ENCODE peak calls at places on chromosomes 13 and 19, in nine cellular contexts. I is ovary, R is SK-N-SH, Y is esophagus muscularis mucosa, A is transverse colon, B is tibial nerve, C is sigmoid colon, G is suprapubic skin, M is K562. K is an unnamed sample. For H3K36me3, the result is how much of the 10 kb centered on the place peaks cover.

GRCh38 chr19:1668339-1669123 is 16.1 kb upstream of the TCF3 start:
- DNase-seq in A (peak), Y (no peak), G (no peak), R (no peak), M (no peak), C (no peak), B (no peak), I (no peak), K (no peak)

GRCh38 chr19:1102407-1103106 is 1.2 kb upstream of the GPX4 start:
- DNase-seq in C (no peak), R (no peak), I (peak), M (peak), B (peak), Y (no peak), A (peak), G (no peak), K (peak)

GRCh38 chr13:59997976-59998375 is 165.8 kb downstream of the DIAPH3 start:
- DNase-seq in A (no peak), M (no peak), I (no peak), C (no peak), Y (no peak), B (no peak), G (no peak), R (no peak), K (no peak)

GRCh38 chr19:17996826-17997316 is 11.1 kb upstream of the ARRDC2 start:
- DNase-seq in C (peak), Y (peak), I (peak), R (peak), G (peak), B (peak), M (peak), A (peak), K (peak)

GRCh38 chr19:45528744-45529453 is 21.6 kb downstream of the VASP start:
- DNase-seq in A (peak), G (no peak), I (no peak), C (no peak), B (no peak), M (peak), Y (no peak), R (no peak), K (peak)

GRCh38 chr13:32116210-32116609 is 84.6 kb downstream of the FRY start:
- DNase-seq in A (no peak), R (no peak), B (no peak), Y (no peak), M (no peak), C (no peak), G (no peak), I (no peak), K (no peak)

GRCh38 chr19:1068111-1069001 is 1.4 kb downstream of the ARHGAP45 start:
- DNase-seq in B (peak), G (no peak), A (peak), I (no peak), M (no peak), C (no peak), R (no peak), Y (no peak), K (no peak)

GRCh38 chr13:109764474-109765292 is 21.7 kb downstream of the IRS2 start:
- DNase-seq in B (no peak), Y (peak), A (no peak), I (no peak), G (no peak), M (no peak), R (peak), C (no peak), K (no peak)

GRCh38 chr13:48192536-48192935 is 40.5 kb upstream of the ITM2B start:
- DNase-seq in Y (no peak), I (no peak), M (no peak), C (no peak), R (no peak), G (no peak), A (no peak), B (no peak), K (no peak)

GRCh38 chr19:4581381-4582111 is 22.1 kb upstream of the SEMA6B start:
- DNase-seq in B (no peak), A (no peak), R (peak), Y (no peak), G (no peak), M (peak), I (no peak), C (no peak), K (no peak)
- TF ChIP-seq EP300 in B (no peak), A (no peak), R (no peak), Y (no peak), G (no peak), M (no peak), I (no peak), C (no peak), K (no peak)

GRCh38 chr13:40772765-40773473 is 1.9 kb upstream of the MRPS31 start:
- DNase-seq in B (no peak), C (no peak), Y (no peak), M (no peak), R (no peak), I (no peak), A (no peak), G (no peak), K (no peak)

GRCh38 chr13:40769970-40770369 is 1.0 kb downstream of the MRPS31 start:
- DNase-seq in G (no peak), M (no peak), A (no peak), C (no peak), I (no peak), R (no peak), B (no peak), Y (no peak), K (no peak)

GRCh38 chr13:40770934-40771618 is at the start of gene MRPS31:
- DNase-seq in R (peak), A (peak), G (peak), M (peak), C (peak), B (peak), Y (peak), I (peak), K (peak)

GRCh38 chr13:40774672-40775071 is 3.7 kb upstream of the MRPS31 start:
- DNase-seq in Y (no peak), A (no peak), B (no peak), M (no peak), G (no peak), R (no peak), C (no peak), I (no peak), K (no peak)

GRCh38 chr13:40770609-40770933 is 419 bp downstream of the MRPS31 start:
- DNase-seq in Y (no peak), A (no peak), C (no peak), G (no peak), B (no peak), I (no peak), R (no peak), M (no peak), K (no peak)
- TF ChIP-seq CTCF in Y (no peak), A (no peak), C (no peak), G (no peak), B (no peak), I (no peak), R (no peak), M (no peak), K (no peak)

GRCh38 chr19:29773141-29773540 is 38.6 kb upstream of the CCNE1 start:
- DNase-seq in M (no peak), G (no peak), A (no peak), C (no peak), Y (no peak), B (no peak), R (no peak), I (no peak), K (no peak)
- H3K36me3 ChIP-seq in M (under half), G (under half), A (under half), C (under half), Y (under half), B (under half), R (under half), I (under half), K (under half)

DNA sequence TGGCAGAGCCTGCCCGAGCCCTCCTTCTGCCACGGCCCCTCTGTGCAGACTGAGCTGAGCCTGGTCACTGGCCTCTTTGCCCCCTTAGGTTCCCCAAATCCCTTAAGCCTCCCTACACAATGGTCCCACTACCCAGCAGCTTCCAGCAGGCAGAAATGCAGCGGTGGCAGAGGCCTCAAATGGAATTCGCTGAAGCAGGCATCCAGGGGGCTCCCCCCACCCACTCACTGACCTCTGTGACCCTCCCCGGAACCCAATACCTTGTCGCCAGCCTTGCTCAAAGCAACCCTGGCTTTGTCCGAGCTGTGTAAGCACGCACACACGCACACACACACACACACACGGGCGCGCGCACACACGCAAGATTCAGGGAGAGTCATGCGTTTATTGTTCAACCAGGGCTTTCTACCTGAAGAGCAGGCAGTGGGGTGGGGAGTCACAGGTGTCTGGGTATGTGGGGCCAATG is at the start of gene LIM2:
- DNase-seq in B (no peak), I (no peak), C (no peak), Y (no peak), A (no peak), M (no peak), R (no peak), G (no peak), K (no peak)
- TF ChIP-seq EP300 in B (no peak), I (no peak), C (no peak), Y (no peak), A (no peak), M (no peak), R (no peak), G (no peak), K (no peak)

DNA sequence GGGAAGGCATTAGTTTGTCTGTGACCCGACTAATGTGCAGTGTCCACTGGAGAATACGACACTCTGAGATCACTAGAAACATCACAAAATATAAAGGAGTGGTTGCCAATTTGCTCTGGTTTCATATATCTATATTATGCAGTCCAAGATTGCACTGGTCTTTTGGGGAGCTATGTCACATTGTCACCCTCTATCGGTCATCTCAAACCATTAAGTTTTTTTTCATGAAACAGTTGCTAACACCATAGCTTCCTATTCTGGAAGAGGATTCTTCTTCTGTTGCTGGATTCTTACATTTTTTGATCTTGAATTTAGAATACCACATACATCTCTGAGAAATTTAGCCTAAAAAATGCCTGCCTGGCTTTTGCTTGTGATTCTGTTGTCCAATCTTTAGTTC is 168.6 kb downstream of the LACC1 start:
- DNase-seq in I (no peak), A (no peak), Y (no peak), B (no peak), M (peak), G (no peak), R (no peak), C (no peak), K (no peak)
- TF ChIP-seq CTCF in I (no peak), A (peak), Y (no peak), B (no peak), M (peak), G (no peak), R (peak), C (peak), K (no peak)

GRCh38 chr13:24460256-24460655 is 52.3 kb downstream of the PARP4 start:
- DNase-seq in R (no peak), G (no peak), I (no peak), M (no peak), B (no peak), Y (no peak), C (no peak), A (no peak), K (no peak)

GRCh38 chr13:24463078-24463477 is 49.5 kb downstream of the PARP4 start:
- DNase-seq in R (no peak), G (no peak), A (no peak), I (no peak), Y (no peak), C (no peak), B (no peak), M (no peak), K (no peak)

GRCh38 chr13:24456396-24456795 is 56.2 kb downstream of the PARP4 start:
- DNase-seq in R (no peak), Y (no peak), M (no peak), I (no peak), B (no peak), C (no peak), G (no peak), A (no peak), K (no peak)

GRCh38 chr13:24459234-24459633 is 53.3 kb downstream of the PARP4 start:
- DNase-seq in C (no peak), B (no peak), A (no peak), G (no peak), R (no peak), Y (no peak), I (no peak), M (no peak), K (no peak)

DNA sequence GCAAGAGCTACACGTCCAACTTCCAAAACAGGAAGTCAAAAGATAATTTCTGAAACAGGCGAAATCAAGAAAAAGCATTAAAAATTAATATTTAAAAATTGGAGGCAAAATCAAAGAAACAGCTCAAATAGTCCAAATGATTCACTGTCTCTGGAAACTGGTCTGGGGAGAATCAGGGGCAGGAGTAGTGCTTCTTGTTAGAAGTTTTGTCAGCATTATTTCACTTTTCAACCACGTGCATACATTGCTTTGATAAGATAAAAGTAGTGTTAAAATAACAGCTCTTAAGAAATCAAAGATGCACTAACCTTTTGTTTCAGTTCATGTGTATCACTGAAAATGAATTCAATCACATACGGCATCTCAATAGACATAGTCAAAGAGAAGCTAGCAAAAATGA is 53.8 kb downstream of the PARP4 start:
- DNase-seq in R (no peak), G (no peak), A (no peak), I (no peak), M (no peak), Y (no peak), B (no peak), C (no peak), K (no peak)
- H3K36me3 ChIP-seq in R (half or more), G (half or more), A (under half), I (under half), M (under half), Y (half or more), B (under half), C (under half), K (under half)

K was measured in stomach.